ENCODE peak calls at places on chromosomes 16 and 17, in six cellular contexts. O, B, S, R, I and T are unnamed samples.

GRCh38 chr16:55470533-55471371 is 8.2 kb upstream of the MMP2 start:
- DNase-seq in O (no peak), B (no peak), S (no peak), R (no peak), I (no peak), T (no peak)

GRCh38 chr16:4011225-4011939 is 104.9 kb downstream of the ADCY9 start:
- DNase-seq in O (no peak), B (no peak), S (no peak), R (peak), I (no peak), T (no peak)

GRCh38 chr16:57187508-57187854 is 1.4 kb downstream of the RSPRY1 start:
- DNase-seq in O (no peak), B (peak), S (no peak), R (no peak), I (no peak), T (no peak)

GRCh38 chr17:83081561-83082201 is 2.3 kb downstream of the METRNL start:
- DNase-seq in O (no peak), B (no peak), S (no peak), R (no peak), I (no peak), T (no peak)

GRCh38 chr16:10971560-10971961 is 27.2 kb downstream of the CLEC16A start:
- DNase-seq in O (no peak), B (peak), S (no peak), R (no peak), I (peak), T (no peak)

GRCh38 chr17:2008332-2009126 is 16.6 kb downstream of the RTN4RL1 start:
- DNase-seq in O (no peak), B (no peak), S (no peak), R (no peak), I (no peak), T (no peak)

GRCh38 chr17:74780443-74781238 is 4.5 kb upstream of the NAT9 start:
- DNase-seq in O (no peak), B (peak), S (no peak), R (no peak), I (peak), T (no peak)

GRCh38 chr17:17417718-17418151 is 59.1 kb upstream of the MED9 start:
- DNase-seq in O (no peak), B (peak), S (no peak), R (no peak), I (peak), T (no peak)

GRCh38 chr16:46924402-46924801 is 40.2 kb downstream of the GPT2 start:
- DNase-seq in O (no peak), B (no peak), S (no peak), R (no peak), I (no peak), T (no peak)

GRCh38 chr17:28174352-28175046 is 132.0 kb downstream of the NLK start:
- DNase-seq in O (peak), B (no peak), S (peak), R (no peak), I (no peak), T (no peak)

GRCh38 chr17:54626146-54626703 is 274.4 kb upstream of the TOM1L1 start:
- DNase-seq in O (no peak), B (no peak), S (no peak), R (peak), I (no peak), T (no peak)

GRCh38 chr17:58587713-58588117 is 73.3 kb upstream of the MTMR4 start:
- DNase-seq in O (peak), B (peak), S (no peak), R (peak), I (peak), T (peak)

GRCh38 chr16:68146583-68146982 is 61.4 kb downstream of the NFATC3 start:
- DNase-seq in O (no peak), B (peak), S (no peak), R (no peak), I (peak), T (no peak)

GRCh38 chr17:41071606-41072375 is 6.1 kb upstream of the KRTAP2-4 start:
- DNase-seq in O (no peak), B (no peak), S (no peak), R (no peak), I (no peak), T (no peak)

GRCh38 chr17:12789075-12789975 is at the start of gene ARHGAP44:
- DNase-seq in O (peak), B (peak), S (no peak), R (peak), I (peak), T (peak)

GRCh38 chr16:78783570-78784079 is 684.2 kb downstream of the WWOX start:
- DNase-seq in O (no peak), B (no peak), S (no peak), R (no peak), I (no peak), T (no peak)

GRCh38 chr17:68599873-68600122 is 1.4 kb downstream of the FAM20A start:
- DNase-seq in O (no peak), B (no peak), S (no peak), R (no peak), I (no peak), T (no peak)

GRCh38 chr16:76461836-76462235 is 184.6 kb downstream of the CNTNAP4 start:
- DNase-seq in O (no peak), B (no peak), S (no peak), R (no peak), I (no peak), T (no peak)

GRCh38 chr16:19330801-19331484 is 45.4 kb downstream of the CLEC19A start:
- DNase-seq in O (no peak), B (peak), S (no peak), R (no peak), I (peak), T (no peak)

GRCh38 chr16:3716831-3717234 is 491 bp downstream of the TRAP1 start:
- DNase-seq in O (no peak), B (no peak), S (no peak), R (no peak), I (peak), T (no peak)

GRCh38 chr17:32136856-32137255 is 5.4 kb upstream of the RHOT1 start:
- DNase-seq in O (no peak), B (no peak), S (no peak), R (no peak), I (peak), T (no peak)

GRCh38 chr16:82954224-82954929 is 327.6 kb downstream of the CDH13 start:
- DNase-seq in O (no peak), B (no peak), S (no peak), R (no peak), I (no peak), T (no peak)

GRCh38 chr17:38794221-38794620 is 5.1 kb downstream of the PIP4K2B start:
- DNase-seq in O (no peak), B (no peak), S (no peak), R (no peak), I (no peak), T (no peak)

GRCh38 chr17:38797828-38798227 is 1.5 kb downstream of the PIP4K2B start:
- DNase-seq in O (no peak), B (no peak), S (no peak), R (no peak), I (no peak), T (no peak)

GRCh38 chr17:38797091-38797490 is 2.3 kb downstream of the PIP4K2B start:
- DNase-seq in O (no peak), B (no peak), S (no peak), R (no peak), I (no peak), T (no peak)

GRCh38 chr17:38798614-38799500 is 499 bp downstream of the PIP4K2B start:
- DNase-seq in O (peak), B (peak), S (no peak), R (no peak), I (peak), T (peak)

DNA sequence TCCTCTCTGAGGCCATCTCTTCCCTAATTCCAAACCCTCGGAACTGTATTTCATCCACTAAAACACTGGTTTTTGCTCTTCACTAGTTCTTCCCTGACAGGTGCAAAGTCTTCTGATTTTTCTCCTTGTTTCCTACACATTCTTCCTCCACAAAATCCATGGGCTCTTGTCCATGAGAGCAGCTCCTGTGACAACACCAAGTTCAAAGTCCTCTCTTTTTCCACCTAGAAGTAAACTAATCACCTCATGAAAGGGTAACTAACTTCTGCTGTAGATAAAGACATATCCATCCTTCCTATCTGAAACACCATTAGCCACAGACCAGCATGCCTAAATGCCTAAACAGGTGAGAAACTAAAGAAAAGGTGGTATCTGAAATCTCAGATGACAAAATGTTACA is 2.9 kb downstream of the PIP4K2B start:
- DNase-seq in O (no peak), B (no peak), S (no peak), R (no peak), I (no peak), T (no peak)
- TF ChIP-seq TAF1 in O (no peak), B (no peak), S (no peak), R (no peak), I (no peak), T (no peak)

GRCh38 chr16:49277386-49277742 is 4.3 kb downstream of the CBLN1 start:
- DNase-seq in O (no peak), B (no peak), S (no peak), R (peak), I (no peak), T (no peak)

GRCh38 chr16:49278567-49278827 is 3.1 kb downstream of the CBLN1 start:
- DNase-seq in O (no peak), B (no peak), S (no peak), R (no peak), I (no peak), T (no peak)

GRCh38 chr16:49278944-49279725 is 2.5 kb downstream of the CBLN1 start:
- DNase-seq in O (no peak), B (no peak), S (no peak), R (peak), I (no peak), T (no peak)

GRCh38 chr16:49276646-49277385 is 4.8 kb downstream of the CBLN1 start:
- DNase-seq in O (no peak), B (no peak), S (no peak), R (peak), I (no peak), T (no peak)

GRCh38 chr16:49277766-49278566 is 3.7 kb downstream of the CBLN1 start:
- DNase-seq in O (no peak), B (no peak), S (no peak), R (peak), I (no peak), T (no peak)
- TF ChIP-seq POLR2A in O (no peak), B (no peak), S (no peak), R (no peak), I (no peak), T (no peak)

GRCh38 chr16:821751-822150 is 21.2 kb upstream of the GNG13 start:
- DNase-seq in O (no peak), B (no peak), S (no peak), R (no peak), I (no peak), T (no peak)

GRCh38 chr16:824194-824593 is 23.7 kb upstream of the GNG13 start:
- DNase-seq in O (no peak), B (no peak), S (no peak), R (no peak), I (no peak), T (no peak)

GRCh38 chr16:822909-823297 is 22.4 kb upstream of the GNG13 start:
- DNase-seq in O (no peak), B (no peak), S (no peak), R (no peak), I (no peak), T (no peak)

GRCh38 chr16:820730-821129 is 20.2 kb upstream of the GNG13 start:
- DNase-seq in O (no peak), B (no peak), S (no peak), R (no peak), I (no peak), T (no peak)

DNA sequence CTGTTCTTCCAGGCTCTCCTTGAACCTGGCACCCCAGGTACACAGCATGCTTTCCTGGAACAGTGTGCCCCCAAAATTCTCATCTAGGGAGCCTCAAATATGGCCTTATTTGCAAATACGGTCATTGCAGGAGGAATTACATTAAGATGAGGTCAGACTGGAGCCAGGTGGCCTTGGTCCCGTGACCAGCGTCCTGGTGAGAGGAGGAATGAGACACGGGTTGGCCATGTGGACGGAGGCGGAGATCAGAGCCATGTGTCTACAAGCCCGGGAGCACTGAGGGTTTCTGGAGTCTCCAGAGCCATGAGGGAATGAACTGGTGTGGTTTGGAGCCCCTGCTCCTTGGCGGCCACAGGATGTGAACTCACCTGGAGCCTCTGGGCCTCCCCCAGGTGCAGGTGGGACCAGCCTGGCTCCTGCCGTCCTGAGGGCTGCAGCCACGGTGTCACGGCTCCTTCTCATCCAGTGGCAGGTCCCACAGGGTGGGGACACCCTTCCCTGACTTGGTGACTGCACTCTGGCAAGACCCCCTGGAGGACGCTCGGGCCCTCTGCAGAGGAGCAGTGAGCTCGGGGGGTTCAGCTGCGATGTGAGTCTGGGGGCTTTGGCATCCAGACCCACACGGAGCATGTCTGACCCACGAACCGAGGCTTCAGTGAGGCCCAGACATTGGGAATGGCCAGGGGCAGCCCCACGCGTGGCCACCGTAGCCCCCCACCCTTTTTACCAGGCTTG is 21.8 kb upstream of the GNG13 start:
- DNase-seq in O (no peak), B (peak), S (no peak), R (no peak), I (no peak), T (no peak)
- TF ChIP-seq TAF1 in O (no peak), B (no peak), S (no peak), R (no peak), I (no peak), T (no peak)

DNA sequence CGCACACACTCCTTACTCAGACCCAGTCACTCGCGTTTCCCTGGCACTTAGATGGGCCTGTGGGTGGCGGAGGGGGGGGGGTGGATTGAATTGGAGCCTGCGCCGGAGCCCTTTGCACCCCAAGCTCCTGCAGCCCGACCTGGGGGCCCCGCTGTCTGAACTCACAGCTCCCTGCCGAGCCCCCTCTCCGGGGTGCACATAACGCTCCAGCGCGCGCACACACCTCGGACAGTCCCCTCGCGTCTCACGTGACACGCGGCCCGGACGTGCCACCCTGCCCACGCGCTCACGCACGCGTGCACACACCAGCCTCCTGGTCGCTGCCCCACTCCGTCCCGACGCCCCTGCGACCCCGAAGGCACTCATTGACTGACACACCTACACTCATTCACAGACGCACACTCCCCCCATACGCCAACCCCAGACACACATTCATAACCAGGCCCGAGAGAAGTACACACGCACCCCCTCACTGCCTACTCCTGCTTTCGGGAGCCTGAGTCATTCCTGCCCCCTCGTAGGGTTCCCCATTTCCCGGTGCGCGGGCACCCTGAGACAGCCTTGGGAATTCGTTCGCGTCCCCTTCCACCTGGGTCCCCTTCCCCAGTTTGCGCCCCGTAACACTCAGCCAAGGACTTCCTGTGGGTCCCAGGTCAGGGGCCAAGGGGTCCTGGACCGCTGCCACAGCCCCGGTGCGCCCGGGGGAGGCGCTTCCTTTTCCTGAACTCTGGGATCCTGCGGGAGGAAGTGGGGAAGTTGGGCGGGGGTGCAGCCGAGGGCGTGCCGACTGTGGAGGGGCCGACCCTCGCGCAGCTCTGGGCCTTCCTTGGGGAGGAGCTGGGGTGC is 1.1 kb downstream of the TBKBP1 start:
- DNase-seq in O (no peak), B (no peak), S (no peak), R (peak), I (peak), T (no peak)
- TF ChIP-seq POLR2A in O (no peak), B (no peak), S (no peak), R (no peak), I (no peak), T (no peak)